ENCODE peak calls at places on chromosomes 2 and 18, in four cellular contexts. W is GM12878, Q is K562, I is HepG2. B is an unnamed sample.

GRCh38 chr2:22079583-22079982 is 955.8 kb downstream of the TDRD15 start:
- DNase-seq in Q (no peak), I (no peak), W (no peak), B (no peak)

GRCh38 chr18:9684901-9685738 is 23.0 kb upstream of the RAB31 start:
- DNase-seq in I (no peak), Q (no peak), W (no peak), B (no peak)

GRCh38 chr2:47336259-47337238 is 66.4 kb upstream of the MSH2 start:
- DNase-seq in Q (peak), W (peak), I (no peak), B (no peak)

GRCh38 chr18:13658444-13659204 is 67.7 kb downstream of the FAM210A start:
- DNase-seq in I (no peak), W (no peak), Q (no peak), B (no peak)

GRCh38 chr2:126796931-126797621 is 101.6 kb upstream of the TEX51 start:
- DNase-seq in Q (no peak), W (no peak), I (no peak), B (no peak)

GRCh38 chr2:42010743-42011298 is 37.0 kb upstream of the PKDCC start:
- DNase-seq in W (no peak), Q (no peak), I (no peak), B (no peak)

GRCh38 chr18:47574966-47575365 is 323.5 kb upstream of the SKOR2 start:
- DNase-seq in Q (no peak), W (no peak), I (peak), B (no peak)

GRCh38 chr2:53515435-53516332 is 251.9 kb upstream of the CHAC2 start:
- DNase-seq in Q (no peak), W (no peak), I (no peak), B (no peak)

GRCh38 chr2:47354817-47355653 is 47.9 kb upstream of the MSH2 start:
- DNase-seq in W (no peak), Q (no peak), I (no peak), B (no peak)

GRCh38 chr2:56127773-56128170 is 56.0 kb upstream of the CCDC85A start:
- DNase-seq in W (no peak), Q (no peak), I (no peak), B (no peak)

GRCh38 chr2:162885281-162886070 is 46.9 kb upstream of the KCNH7 start:
- DNase-seq in Q (no peak), I (no peak), W (no peak), B (no peak)

GRCh38 chr18:41992066-41992465 is 37.0 kb downstream of the PIK3C3 start:
- DNase-seq in W (peak), Q (no peak), I (no peak), B (no peak)

GRCh38 chr2:88125924-88126771 is 1.7 kb downstream of the FABP1 start:
- DNase-seq in I (no peak), W (no peak), Q (no peak), B (no peak)

GRCh38 chr2:191382801-191383200 is 137.6 kb downstream of the MYO1B start:
- DNase-seq in W (no peak), Q (no peak), I (peak), B (no peak)

GRCh38 chr2:217189747-217190146 is 329.9 kb upstream of the TNP1 start:
- DNase-seq in W (no peak), Q (no peak), I (no peak), B (no peak)

GRCh38 chr2:54673501-54673998 is 49.9 kb upstream of the EML6 start:
- DNase-seq in I (no peak), Q (no peak), W (no peak), B (no peak)

GRCh38 chr2:174662459-174662858 is 64.9 kb upstream of the WIPF1 start:
- DNase-seq in Q (no peak), I (no peak), W (no peak), B (no peak)

GRCh38 chr2:231394201-231395141 is 1.0 kb upstream of the B3GNT7 start:
- DNase-seq in W (peak), I (peak), Q (peak), B (peak)

GRCh38 chr18:41745166-41746049 is 209.6 kb upstream of the PIK3C3 start:
- DNase-seq in I (peak), Q (no peak), W (no peak), B (peak)

GRCh38 chr2:219609149-219609750 is 11.6 kb downstream of the STK11IP start:
- DNase-seq in I (no peak), W (no peak), Q (no peak), B (no peak)

GRCh38 chr2:216003876-216004275 is 9.5 kb downstream of the MREG start:
- DNase-seq in W (no peak), I (no peak), Q (no peak), B (no peak)

GRCh38 chr18:31680836-31681568 is 3.4 kb downstream of the B4GALT6 start:
- DNase-seq in W (no peak), Q (peak), I (no peak), B (no peak)

DNA sequence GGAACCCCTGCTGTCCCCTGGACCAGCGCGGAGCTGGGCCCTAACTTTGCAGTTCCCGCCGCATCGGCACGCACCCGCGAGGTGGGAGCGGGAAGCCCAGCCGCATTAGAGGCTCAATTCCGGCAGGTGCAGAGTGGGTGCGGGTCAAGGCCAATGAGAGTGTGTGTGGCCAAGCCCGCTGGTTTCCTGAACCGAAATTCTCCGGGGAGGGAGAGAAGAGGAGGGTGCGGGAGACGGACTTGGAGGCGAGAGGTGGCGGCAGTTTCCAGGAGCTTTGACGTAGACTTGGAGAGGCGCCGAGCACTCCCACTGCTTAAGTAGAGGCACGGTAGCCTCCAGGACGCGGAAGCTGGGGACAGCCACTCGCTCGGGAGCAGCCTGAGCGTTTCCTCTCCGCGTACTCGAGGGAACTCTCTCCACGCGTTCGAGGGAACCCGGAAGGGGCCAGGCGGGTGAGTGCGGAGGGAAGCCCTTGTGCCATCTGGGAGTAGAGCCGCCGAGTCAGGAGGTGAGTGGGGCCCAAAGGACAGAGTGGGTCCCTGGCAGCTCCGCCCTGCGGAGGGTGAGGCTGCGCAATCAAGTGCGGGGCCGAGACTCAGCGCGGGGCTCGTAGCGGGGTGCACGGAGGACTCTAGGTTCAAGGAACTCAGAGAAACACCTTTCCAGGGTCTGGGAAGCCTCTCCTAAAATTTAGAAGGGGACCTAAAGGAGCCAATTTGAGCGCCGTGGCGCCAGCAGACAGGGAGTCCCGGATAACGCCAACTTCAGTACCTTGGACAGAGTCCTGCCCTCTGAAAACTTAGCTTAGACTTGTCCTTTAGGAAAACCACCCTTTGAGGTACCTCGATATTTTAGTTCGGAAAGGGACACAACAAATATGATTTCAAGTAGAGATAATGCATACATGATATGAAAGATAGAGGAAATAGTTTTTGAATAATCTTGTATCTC is at the start of gene FAM237A:
- DNase-seq in Q (peak), W (no peak), I (peak), B (peak)
- TF ChIP-seq BRCA1 in Q (no peak), W (no peak), I (no peak), B (no peak)

DNA sequence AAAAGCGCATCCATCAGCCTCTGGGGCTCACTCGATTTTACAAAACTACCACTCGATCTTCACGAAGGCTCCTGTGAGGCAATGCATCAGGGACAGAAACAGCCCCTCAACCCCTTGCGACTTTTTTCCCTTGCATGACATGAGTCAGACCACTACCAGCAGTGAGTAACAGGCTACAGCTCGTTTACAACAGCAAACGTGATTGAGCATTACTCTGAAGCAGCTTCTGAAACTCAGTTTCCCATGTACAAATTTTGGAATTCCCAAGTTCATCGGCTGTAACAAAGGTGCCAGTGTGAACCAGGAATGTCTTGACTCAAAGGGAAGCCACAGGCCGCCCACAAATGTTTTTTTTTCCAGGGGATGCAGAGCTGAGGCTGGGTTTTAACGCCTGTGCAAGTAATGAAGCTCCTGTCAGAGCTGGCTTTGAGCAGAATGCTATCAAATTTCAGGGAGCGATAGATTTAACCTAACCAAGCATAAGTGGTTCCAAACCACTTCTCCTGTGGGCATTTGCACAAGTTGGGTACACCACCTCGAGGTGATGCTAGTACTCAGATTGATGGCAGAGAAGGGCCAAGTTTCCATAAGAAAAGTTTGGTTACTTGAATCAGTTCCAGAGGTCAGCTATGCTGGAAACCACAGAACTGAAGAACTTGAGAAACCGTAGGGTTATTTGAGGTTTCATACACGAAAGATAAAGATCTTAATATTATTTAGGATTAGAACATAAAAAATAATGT is 238.4 kb upstream of the SOX11 start:
- DNase-seq in I (no peak), W (no peak), Q (no peak), B (no peak)
- TF ChIP-seq GABPA in I (no peak), W (no peak), Q (no peak), B (no peak)

GRCh38 chr2:232842689-232843088 is 27.4 kb upstream of the SNORC start:
- DNase-seq in I (no peak), Q (no peak), W (no peak), B (no peak)
- TF ChIP-seq BRCA1 in I (no peak), Q (no peak), W (no peak), B (no peak)

GRCh38 chr2:66839551-66840320 is 404.8 kb downstream of the MEIS1 start:
- DNase-seq in I (no peak), Q (no peak), W (no peak), B (no peak)
- TF ChIP-seq GABPA in I (no peak), Q (no peak), W (no peak), B (no peak)

GRCh38 chr2:157940024-157940423 is 63.9 kb upstream of the ACVR1 start:
- DNase-seq in W (no peak), Q (no peak), I (no peak), B (no peak)
- TF ChIP-seq BRCA1 in W (no peak), Q (no peak), I (no peak), B (no peak)

DNA sequence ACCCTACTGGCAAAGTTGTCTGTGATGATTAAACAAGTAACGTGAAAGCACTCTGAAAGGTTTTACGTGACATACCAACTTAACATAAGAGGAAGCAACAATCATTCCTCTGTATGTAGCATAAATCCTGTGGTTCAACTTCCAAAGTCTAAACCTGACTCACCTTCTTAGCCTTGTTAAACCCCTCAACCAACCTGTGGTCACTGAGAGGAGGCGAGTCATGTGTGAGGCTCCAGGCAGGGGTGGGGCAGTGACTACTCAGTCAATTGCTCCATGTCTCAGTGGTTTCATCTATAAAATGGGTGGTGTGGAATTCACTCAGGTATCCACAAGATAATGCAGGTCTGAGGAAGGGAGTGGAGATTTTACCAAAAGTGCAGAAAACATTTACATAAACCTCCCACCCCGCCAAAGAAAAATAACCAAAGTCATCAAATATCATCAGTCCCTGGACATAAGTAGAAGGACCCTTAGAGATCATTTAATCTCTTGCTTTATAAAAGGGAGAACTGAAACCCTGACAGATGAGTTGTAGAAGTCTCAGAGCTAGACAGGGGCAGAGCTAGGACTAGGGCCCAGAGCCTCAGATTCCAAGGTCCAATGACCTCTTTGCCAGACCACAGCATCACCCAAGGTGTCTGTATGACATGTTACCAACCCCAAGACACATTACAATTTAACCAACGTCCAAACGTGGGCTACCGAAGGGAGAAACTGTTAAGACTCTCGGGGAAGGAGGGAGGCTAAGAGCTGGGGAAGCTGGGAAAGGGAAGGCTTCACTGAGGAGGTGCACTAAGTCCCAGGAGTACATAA is 3.7 kb upstream of the PCBP1 start:
- DNase-seq in I (peak), W (peak), Q (no peak), B (no peak)
- TF ChIP-seq GABPA in I (peak), W (no peak), Q (no peak), B (no peak)

GRCh38 chr2:33034784-33035183 is 88.0 kb downstream of the LTBP1 start:
- DNase-seq in W (no peak), Q (no peak), I (no peak), B (no peak)
- TF ChIP-seq BRCA1 in W (no peak), Q (no peak), I (no peak), B (no peak)

B was measured in H1.